ENCODE peak calls at places on chromosomes 6 and 20, in six cellular contexts. R is HS-27A; H is adipocyte; D is kidney; J is activated T-cell treated with anti-CD3 and anti-CD28 coated beads for 1 hour; N is activated CD4-positive, alpha-beta T cell treated with anti-CD3 and anti-CD28 coated beads, Interleukin-2, amount 50 U/mL, for 48 hours. Z is an unnamed sample.

GRCh38 chr6:119147101-119148053 is 68.9 kb upstream of the FAM184A start:
- DNase-seq in N (peak; percentile 54), J (no peak), D (no peak), R (peak; percentile 96), H (peak; percentile 90), Z (no peak)

GRCh38 chr20:58623579-58624473 is 27.3 kb upstream of the STX16 start:
- DNase-seq in H (peak; percentile 98), R (peak; percentile 86), N (no peak), D (peak; percentile 86), J (no peak), Z (peak; percentile 98)

GRCh38 chr20:18738055-18738454 is 75.5 kb upstream of the SCP2D1 start:
- DNase-seq in H (no peak), D (no peak), R (no peak), J (no peak), N (no peak), Z (no peak)

GRCh38 chr6:31300797-31301196 is 28.9 kb upstream of the HLA-C start:
- DNase-seq in R (no peak), H (no peak), D (no peak), J (no peak), N (no peak), Z (no peak)

GRCh38 chr6:33787954-33788693 is 806 bp downstream of the LEMD2 start:
- DNase-seq in R (peak; percentile 43), D (peak; percentile 94), J (peak; percentile 40), N (peak; percentile 61), H (peak; percentile 84), Z (peak; percentile 71)

GRCh38 chr20:44166477-44166876 is 20.5 kb downstream of the JPH2 start:
- DNase-seq in H (peak; percentile 67), N (no peak), J (no peak), R (no peak), D (no peak), Z (no peak)

GRCh38 chr20:62617711-62618483 is 24.4 kb upstream of the SLCO4A1 start:
- DNase-seq in R (no peak), H (no peak), N (peak; percentile 64), J (peak; percentile 31), D (peak; percentile 91), Z (peak; percentile 85)

GRCh38 chr20:41004561-41005360 is 23.9 kb upstream of the TOP1 start:
- DNase-seq in R (no peak), J (no peak), N (peak; percentile 49), H (no peak), D (no peak), Z (no peak)